ENCODE peak calls at places on chromosome 15, in seven cellular contexts. Y, W, Q, X, B, U and V are unnamed samples.

GRCh38 chr15:42203891-42204290 is 4.2 kb downstream of the VPS39 start:
- DNase-seq in Y (no peak), W (no peak), B (no peak), X (no peak), U (no peak), Q (no peak), V (peak)

GRCh38 chr15:55247766-55248427 is 41.7 kb downstream of the RAB27A start:
- DNase-seq in B (no peak), Q (no peak), U (no peak), W (no peak), X (no peak), Y (no peak), V (no peak)

GRCh38 chr15:86615816-86616215 is 536.1 kb downstream of the AGBL1 start:
- DNase-seq in W (no peak), U (no peak), Q (no peak), Y (no peak), X (no peak), B (no peak), V (no peak)

GRCh38 chr15:66023322-66023972 is 154.2 kb downstream of the RAB11A start:
- DNase-seq in Q (no peak), W (no peak), U (no peak), Y (no peak), X (no peak), B (no peak), V (no peak)

GRCh38 chr15:99454941-99455795 is 110.6 kb upstream of the MEF2A start:
- DNase-seq in B (peak), Q (peak), U (no peak), X (no peak), W (peak), Y (peak), V (peak)

GRCh38 chr15:85667491-85668424 is 127.0 kb downstream of the KLHL25 start:
- DNase-seq in W (peak), U (peak), B (no peak), Q (no peak), X (peak), Y (peak), V (peak)

GRCh38 chr15:76994971-76995945 is at the start of gene PSTPIP1:
- DNase-seq in W (peak), Y (peak), B (no peak), X (peak), Q (peak), U (peak), V (no peak)

GRCh38 chr15:90414408-90415028 is 26.5 kb downstream of the IQGAP1 start:
- DNase-seq in Q (no peak), U (no peak), Y (no peak), B (no peak), W (no peak), X (no peak), V (peak)

GRCh38 chr15:101083336-101084045 is 164.3 kb downstream of the LRRK1 start:
- DNase-seq in Y (no peak), B (no peak), W (no peak), U (no peak), Q (no peak), X (no peak), V (no peak)

GRCh38 chr15:70049115-70049514 is 48.6 kb downstream of the TLE3 start:
- DNase-seq in W (no peak), Q (no peak), X (no peak), U (no peak), B (no peak), Y (no peak), V (no peak)

GRCh38 chr15:57427367-57427821 is 51.1 kb downstream of the CGNL1 start:
- DNase-seq in X (no peak), U (no peak), B (no peak), Q (no peak), W (peak), Y (no peak), V (peak)

GRCh38 chr15:62845239-62846126 is 197.1 kb upstream of the TPM1 start:
- DNase-seq in B (no peak), X (no peak), Y (no peak), Q (no peak), W (no peak), U (no peak), V (peak)

GRCh38 chr15:77415450-77416448 is 4.2 kb downstream of the PEAK1 start:
- DNase-seq in X (no peak), U (no peak), W (no peak), Q (no peak), Y (no peak), B (no peak), V (no peak)

GRCh38 chr15:95624100-95624499 is 706.4 kb upstream of the NR2F2 start:
- DNase-seq in U (no peak), W (no peak), X (no peak), Q (no peak), Y (no peak), B (no peak), V (peak)

GRCh38 chr15:63460210-63461135 is 43.9 kb upstream of the USP3 start:
- DNase-seq in U (no peak), X (no peak), W (no peak), Q (no peak), B (no peak), Y (no peak), V (no peak)

GRCh38 chr15:99476413-99477222 is 89.2 kb upstream of the MEF2A start:
- DNase-seq in Q (peak), U (peak), W (peak), Y (peak), B (no peak), X (peak), V (peak)

GRCh38 chr15:74399511-74400312 is 32.3 kb upstream of the CYP11A1 start:
- DNase-seq in B (no peak), Y (no peak), X (peak), Q (no peak), U (peak), W (peak), V (peak)

GRCh38 chr15:84827246-84827645 is 10.1 kb downstream of the ALPK3 start:
- DNase-seq in W (no peak), Y (no peak), X (no peak), Q (no peak), B (no peak), U (no peak), V (no peak)

GRCh38 chr15:65790692-65791334 is 1.3 kb downstream of the DENND4A start:
- DNase-seq in U (no peak), B (no peak), Y (no peak), Q (no peak), W (no peak), X (peak), V (no peak)

GRCh38 chr15:101024709-101025108 is 105.6 kb downstream of the LRRK1 start:
- DNase-seq in U (no peak), Q (no peak), X (no peak), B (no peak), Y (no peak), W (peak), V (no peak)

GRCh38 chr15:101723161-101723873 is 956 bp downstream of the TARS3 start:
- DNase-seq in X (peak), W (peak), Q (no peak), U (peak), Y (peak), B (no peak), V (peak)

GRCh38 chr15:81108427-81108826 is 25.6 kb upstream of the CFAP161 start:
- DNase-seq in U (no peak), B (no peak), W (no peak), Y (no peak), Q (no peak), X (peak), V (no peak)

GRCh38 chr15:90807687-90808086 is 60.7 kb upstream of the FURIN start:
- DNase-seq in U (no peak), X (no peak), W (no peak), Y (no peak), B (no peak), Q (no peak), V (no peak)

GRCh38 chr15:36335659-36336058 is 243.8 kb upstream of the CDIN1 start:
- DNase-seq in Y (no peak), Q (no peak), B (no peak), X (no peak), U (no peak), W (no peak), V (no peak)

GRCh38 chr15:83613716-83614115 is 40.2 kb upstream of the ADAMTSL3 start:
- DNase-seq in W (no peak), X (no peak), Q (no peak), U (no peak), Y (no peak), B (no peak), V (peak)

GRCh38 chr15:22979699-22980188 is 424 bp downstream of the CYFIP1 start:
- DNase-seq in W (peak), X (no peak), Y (peak), U (no peak), Q (no peak), B (peak), V (no peak)

GRCh38 chr15:69703495-69704187 is 251.0 kb downstream of the RPLP1 start:
- DNase-seq in X (no peak), W (no peak), U (no peak), Y (no peak), B (no peak), Q (no peak), V (no peak)

GRCh38 chr15:79066391-79067090 is 24.0 kb downstream of the RASGRF1 start:
- DNase-seq in B (no peak), Y (no peak), Q (no peak), U (no peak), X (no peak), W (no peak), V (no peak)

GRCh38 chr15:79064496-79064895 is 26.1 kb downstream of the RASGRF1 start:
- DNase-seq in U (no peak), W (no peak), B (no peak), X (no peak), Q (no peak), Y (no peak), V (no peak)

GRCh38 chr15:79065361-79065743 is 25.2 kb downstream of the RASGRF1 start:
- DNase-seq in Q (no peak), B (no peak), W (no peak), U (no peak), X (no peak), Y (no peak), V (no peak)

GRCh38 chr15:79067434-79067833 is 23.1 kb downstream of the RASGRF1 start:
- DNase-seq in W (peak), Y (no peak), X (no peak), U (no peak), Q (no peak), B (no peak), V (no peak)

GRCh38 chr15:79065744-79066376 is 24.7 kb downstream of the RASGRF1 start:
- DNase-seq in B (no peak), Y (no peak), W (no peak), Q (no peak), U (no peak), X (no peak), V (no peak)
- TF ChIP-seq CTCF in B (no peak), Y (no peak), W (no peak), Q (no peak), U (no peak), X (no peak), V (no peak)

GRCh38 chr15:25668236-25668635 is 194.9 kb downstream of the ATP10A start:
- DNase-seq in W (no peak), X (no peak), U (no peak), B (no peak), Y (no peak), Q (no peak), V (no peak)
- TF ChIP-seq CTCF in W (no peak), X (no peak), U (no peak), B (no peak), Y (no peak), Q (no peak), V (no peak)

DNA sequence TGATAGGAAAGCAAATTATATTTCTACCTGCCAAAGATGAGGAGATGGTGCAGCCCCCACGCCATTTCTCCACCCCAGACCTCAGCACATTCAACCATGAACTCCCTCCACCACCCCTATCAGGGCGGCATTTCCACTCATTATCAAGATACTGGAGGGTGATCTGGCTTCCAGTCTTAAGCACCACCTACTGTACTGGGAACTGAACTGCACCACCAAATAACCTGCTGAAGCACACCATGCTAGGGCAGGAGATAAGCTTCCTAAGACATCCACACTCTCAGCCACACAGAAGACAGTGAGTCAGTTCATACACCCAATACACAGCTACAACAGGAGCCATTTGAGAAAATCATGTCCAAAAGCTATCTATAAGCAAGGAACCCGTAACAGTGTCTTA is 98.8 kb downstream of the FGF7 start:
- DNase-seq in B (no peak), Q (no peak), Y (no peak), U (no peak), W (no peak), X (peak), V (no peak)
- TF ChIP-seq CTCF in B (no peak), Q (no peak), Y (peak), U (no peak), W (no peak), X (peak), V (peak)

GRCh38 chr15:37793851-37794250 is 140.6 kb upstream of the TMCO5A start:
- DNase-seq in X (no peak), Y (no peak), Q (no peak), B (no peak), W (no peak), U (no peak), V (no peak)
- TF ChIP-seq CTCF in X (no peak), Y (no peak), Q (no peak), B (no peak), W (no peak), U (no peak), V (peak)

GRCh38 chr15:59622289-59622688 is 10.7 kb downstream of the GCNT3 start:
- DNase-seq in X (peak), Q (no peak), U (no peak), B (no peak), W (peak), Y (peak), V (peak)
- TF ChIP-seq CTCF in X (peak), Q (no peak), U (no peak), B (no peak), W (peak), Y (peak), V (peak)

GRCh38 chr15:87973456-87974215 is 282.9 kb downstream of the NTRK3 start:
- DNase-seq in Q (no peak), B (no peak), W (no peak), U (no peak), Y (no peak), X (no peak), V (no peak)
- TF ChIP-seq CTCF in Q (no peak), B (no peak), W (no peak), U (no peak), Y (no peak), X (no peak), V (no peak)

DNA sequence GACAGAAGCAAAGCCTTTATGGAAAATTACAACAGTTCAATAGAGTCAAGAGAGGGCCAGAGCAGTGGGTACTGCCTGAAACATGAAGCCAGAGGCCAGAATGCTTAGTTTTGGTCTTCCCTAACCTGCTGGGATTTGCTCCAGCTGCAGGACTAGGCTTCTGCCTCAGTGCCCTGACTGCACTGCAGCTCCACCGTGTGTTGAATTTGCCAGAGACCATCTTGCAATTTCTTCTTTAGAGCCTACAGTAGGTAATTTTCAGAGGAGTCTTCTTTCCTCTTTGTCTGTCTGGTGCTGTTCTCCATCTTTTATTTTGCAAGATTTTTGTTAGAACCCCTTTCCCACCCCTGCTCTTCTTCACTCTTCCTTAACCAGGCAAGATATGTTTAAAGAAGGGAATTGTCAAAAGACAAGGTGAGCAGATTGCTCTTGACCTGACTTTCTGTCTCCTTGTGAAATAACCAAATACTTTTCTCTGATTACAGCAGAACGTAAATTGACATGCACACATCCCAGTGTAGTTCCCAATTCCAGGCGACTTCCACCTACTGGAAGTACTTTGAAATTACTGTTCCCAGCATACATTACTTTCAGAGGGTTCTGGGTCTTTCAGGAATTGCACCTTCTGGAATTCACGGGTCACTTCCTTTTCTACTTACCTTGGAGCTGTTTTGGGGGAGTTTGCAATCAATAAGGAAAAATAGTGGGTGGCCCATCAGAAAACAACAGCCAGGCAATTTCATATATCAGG is 161.2 kb downstream of the MINAR1 start:
- DNase-seq in U (no peak), B (no peak), X (no peak), Y (no peak), Q (no peak), W (no peak), V (peak)
- TF ChIP-seq CTCF in U (no peak), B (peak), X (no peak), Y (no peak), Q (peak), W (no peak), V (peak)

GRCh38 chr15:67181221-67181639 is 73.2 kb downstream of the AAGAB start:
- DNase-seq in W (no peak), Q (no peak), X (no peak), Y (no peak), U (no peak), B (no peak), V (no peak)
- TF ChIP-seq CTCF in W (no peak), Q (peak), X (peak), Y (no peak), U (no peak), B (no peak), V (peak)

GRCh38 chr15:38647683-38648082 is 83.1 kb upstream of the RASGRP1 start:
- DNase-seq in B (no peak), U (no peak), W (no peak), Q (no peak), X (no peak), Y (no peak), V (no peak)
- TF ChIP-seq CTCF in B (no peak), U (no peak), W (peak), Q (peak), X (no peak), Y (no peak), V (peak)